ENCODE peak calls at places on chromosomes 6 and 20, in four cellular contexts. K is DND-41; O is CD8-positive, alpha-beta T cell; M is mucosa of descending colon. I is an unnamed sample.

GRCh38 chr20:64210661-64211369 is 44.7 kb upstream of the PCMTD2 start:
- DNase-seq in M (no peak), K (no peak), O (no peak), I (no peak)

GRCh38 chr6:165920896-165921671 is 246.6 kb downstream of the TBXT start:
- DNase-seq in K (no peak), M (no peak), O (no peak), I (no peak)

GRCh38 chr6:57224769-57225515 is 2.8 kb upstream of the RAB23 start:
- DNase-seq in O (no peak), M (no peak), K (no peak), I (no peak)

GRCh38 chr6:70274338-70274737 is 28.5 kb downstream of the COL9A1 start:
- DNase-seq in K (no peak), O (no peak), M (no peak), I (no peak)

GRCh38 chr6:155317186-155317585 is 2.9 kb upstream of the TFB1M start:
- DNase-seq in O (no peak), K (no peak), M (no peak), I (no peak)

GRCh38 chr6:47195251-47195650 is 114.5 kb downstream of the TNFRSF21 start:
- DNase-seq in K (no peak), O (no peak), M (peak), I (no peak)

GRCh38 chr6:167858086-167858591 is 31.4 kb downstream of the AFDN start:
- DNase-seq in K (no peak), O (no peak), M (no peak), I (no peak)

GRCh38 chr6:165231581-165232276 is 77.7 kb downstream of the C6orf118 start:
- DNase-seq in K (peak), M (no peak), O (no peak), I (peak)

GRCh38 chr6:142429195-142429594 is 127.4 kb downstream of the ADGRG6 start:
- DNase-seq in M (no peak), K (no peak), O (no peak), I (no peak)

GRCh38 chr6:19214231-19214630 is 622.9 kb upstream of the ID4 start:
- DNase-seq in K (no peak), O (no peak), M (no peak), I (no peak)

GRCh38 chr20:33568378-33569289 is 78.7 kb downstream of the CBFA2T2 start:
- DNase-seq in M (no peak), O (no peak), K (peak), I (no peak)

GRCh38 chr20:59120491-59120890 is 43.1 kb upstream of the ZNF831 start:
- DNase-seq in K (no peak), O (peak), M (no peak), I (no peak)

GRCh38 chr6:28224131-28225055 is 682 bp upstream of the ZSCAN9 start:
- DNase-seq in O (no peak), K (no peak), M (no peak), I (no peak)

GRCh38 chr6:139129284-139129683 is 5.6 kb upstream of the HECA start:
- DNase-seq in O (no peak), K (no peak), M (no peak), I (no peak)

GRCh38 chr20:59170406-59171349 is 7.1 kb downstream of the ZNF831 start:
- DNase-seq in K (no peak), M (peak), O (no peak), I (no peak)

GRCh38 chr6:20118877-20119276 is 93.4 kb downstream of the MBOAT1 start:
- DNase-seq in K (no peak), O (no peak), M (no peak), I (no peak)

GRCh38 chr6:22764521-22764920 is 195.2 kb downstream of the HDGFL1 start:
- DNase-seq in O (no peak), K (peak), M (no peak), I (peak)

GRCh38 chr6:33189625-33190024 is 2.6 kb downstream of the COL11A2 start:
- DNase-seq in K (no peak), O (no peak), M (no peak), I (no peak)

GRCh38 chr6:14682821-14683220 is 563.0 kb upstream of the JARID2 start:
- DNase-seq in O (no peak), M (no peak), K (no peak), I (no peak)

GRCh38 chr20:62715201-62715600 is 6.6 kb downstream of the NTSR1 start:
- DNase-seq in M (no peak), O (no peak), K (no peak), I (no peak)

GRCh38 chr6:128367437-128367836 is 153.0 kb downstream of the PTPRK start:
- DNase-seq in K (no peak), M (no peak), O (no peak), I (no peak)

GRCh38 chr20:38196016-38196415 is 30.9 kb upstream of the TGM2 start:
- DNase-seq in K (no peak), M (no peak), O (no peak), I (no peak)

GRCh38 chr6:95431637-95432228 is 145.6 kb upstream of the MANEA start:
- DNase-seq in O (peak), M (peak), K (peak), I (peak)
- H3K4me3 ChIP-seq in O (no peak), M (no peak), K (no peak), I (no peak)

DNA sequence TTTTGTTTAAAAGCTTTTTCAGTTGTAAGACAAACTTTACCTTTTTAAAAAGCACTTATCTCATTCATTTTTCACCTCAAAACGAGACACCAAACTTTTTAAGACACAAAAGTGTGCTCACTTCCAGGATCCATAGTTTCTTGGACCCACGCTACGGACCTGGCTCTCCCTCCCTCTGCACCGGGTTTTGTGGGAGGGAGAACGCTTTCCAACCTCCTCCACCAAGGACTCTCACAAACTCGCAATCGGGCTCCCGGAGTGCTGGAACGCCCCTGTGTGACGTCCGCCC is 436 bp downstream of the CAGE1 start:
- DNase-seq in O (no peak), K (no peak), M (no peak), I (no peak)
- H3K4me3 ChIP-seq in O (peak), K (peak), M (peak), I (peak)

GRCh38 chr6:152975204-152975915 is 7.5 kb downstream of the FBXO5 start:
- DNase-seq in M (peak), O (no peak), K (no peak), I (no peak)
- H3K4me3 ChIP-seq in M (no peak), O (no peak), K (no peak), I (no peak)

DNA sequence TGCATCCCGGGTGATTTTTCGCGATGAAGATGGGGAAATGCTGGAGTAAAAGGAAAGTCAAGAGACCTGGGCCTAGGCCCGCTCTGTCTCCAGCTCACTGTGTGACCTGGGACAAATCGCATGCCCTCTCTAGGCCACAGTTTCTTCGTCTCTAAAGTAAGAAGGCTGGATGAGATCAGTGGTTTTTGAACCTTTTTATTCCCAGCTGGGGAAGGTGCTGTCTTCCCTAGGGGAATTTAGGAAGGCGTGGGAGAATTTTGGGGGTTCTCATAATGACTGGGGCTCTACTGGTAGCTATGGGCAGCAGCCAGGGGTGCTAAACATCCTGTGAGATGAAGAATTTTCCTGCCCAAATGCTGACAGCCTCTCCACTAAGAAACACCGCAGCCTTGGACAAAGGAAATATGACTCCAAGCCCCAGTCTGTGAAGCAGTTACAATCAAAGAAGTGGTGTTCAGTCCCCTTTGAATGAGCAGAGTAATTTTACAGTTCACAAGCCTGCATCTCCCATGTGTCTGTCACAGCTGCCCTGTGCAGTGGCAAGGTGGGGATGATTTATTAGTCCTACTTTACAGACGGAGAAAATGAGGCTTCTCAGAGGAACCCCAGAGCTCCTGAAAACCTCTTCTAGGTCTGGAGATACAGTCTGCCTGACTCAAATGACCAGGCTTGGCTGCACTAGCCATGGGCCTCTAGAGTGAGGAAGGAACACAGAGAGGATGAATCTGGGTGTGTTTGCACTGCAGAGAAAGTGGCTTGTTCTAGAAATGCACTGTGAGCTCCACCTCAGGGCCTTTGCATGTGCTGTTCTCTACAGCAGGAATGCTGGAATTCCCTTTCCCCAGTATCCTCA is 57.2 kb downstream of the RAB44 start:
- DNase-seq in K (no peak), M (no peak), O (no peak), I (no peak)
- H3K4me3 ChIP-seq in K (no peak), M (no peak), O (no peak), I (no peak)

GRCh38 chr20:4082406-4083102 is 67.2 kb upstream of the RNF24 start:
- DNase-seq in O (peak), K (peak), M (peak), I (peak)
- H3K4me3 ChIP-seq in O (no peak), K (no peak), M (no peak), I (peak)

GRCh38 chr6:152980656-152981055 is 2.2 kb downstream of the FBXO5 start:
- DNase-seq in K (no peak), M (no peak), O (no peak), I (no peak)
- H3K4me3 ChIP-seq in K (peak), M (no peak), O (no peak), I (peak)

DNA sequence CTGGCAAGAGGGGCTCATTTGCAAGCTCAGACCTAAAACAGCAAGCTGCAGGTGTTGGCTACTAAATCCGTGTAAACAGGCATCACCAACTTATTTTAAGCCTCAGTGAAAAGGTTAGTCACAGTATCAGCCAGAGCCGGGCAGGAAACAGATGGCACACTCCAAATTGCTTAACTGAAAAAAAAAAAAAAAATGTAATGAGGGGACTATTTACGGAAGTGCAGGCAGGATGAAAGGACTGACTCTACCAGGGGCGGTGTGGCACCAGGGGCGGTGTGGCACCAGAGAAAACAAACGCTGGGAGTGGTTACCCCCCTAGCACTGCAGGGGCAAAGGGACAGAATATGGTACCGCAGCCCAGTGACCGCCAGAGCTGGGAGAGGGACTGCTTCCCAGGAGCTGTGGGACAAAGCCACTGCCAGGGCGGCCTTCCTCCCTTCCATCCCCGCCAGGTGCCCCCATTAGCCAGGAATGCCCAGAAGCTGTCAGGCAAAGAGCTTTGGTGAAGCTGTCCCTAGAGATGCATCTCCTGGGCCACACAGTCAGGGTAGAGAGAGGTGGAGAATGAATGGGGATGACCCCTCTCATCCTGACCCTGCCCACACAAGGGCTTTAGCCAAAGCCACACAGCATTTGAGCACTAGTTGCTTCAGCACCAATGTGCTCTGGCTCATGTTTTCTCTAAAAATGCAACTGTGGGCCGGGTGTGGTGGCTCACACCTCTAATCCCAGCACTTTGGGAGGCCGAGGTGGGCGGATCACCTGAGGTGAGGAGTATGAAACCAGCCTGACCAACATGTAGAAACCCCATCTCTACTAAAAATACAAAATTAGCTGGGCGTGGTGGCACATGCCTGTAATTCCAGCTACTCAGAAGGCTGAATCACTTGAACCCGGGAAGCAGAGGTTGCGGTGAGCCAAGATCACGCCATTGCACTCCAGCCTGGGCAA is 39.6 kb upstream of the GFOD1 start:
- DNase-seq in K (peak), M (peak), O (peak), I (peak)
- H3K4me3 ChIP-seq in K (no peak), M (no peak), O (no peak), I (peak)

GRCh38 chr6:95572098-95572497 is 5.2 kb upstream of the MANEA start:
- DNase-seq in O (no peak), M (no peak), K (no peak), I (no peak)

GRCh38 chr6:95576218-95576617 is 1.1 kb upstream of the MANEA start:
- DNase-seq in M (no peak), K (no peak), O (no peak), I (peak)

GRCh38 chr6:95577317-95578105 is at the start of gene MANEA:
- DNase-seq in K (peak), M (peak), O (peak), I (peak)

GRCh38 chr6:95576621-95577316 is 566 bp upstream of the MANEA start:
- DNase-seq in M (no peak), K (no peak), O (no peak), I (peak)

DNA sequence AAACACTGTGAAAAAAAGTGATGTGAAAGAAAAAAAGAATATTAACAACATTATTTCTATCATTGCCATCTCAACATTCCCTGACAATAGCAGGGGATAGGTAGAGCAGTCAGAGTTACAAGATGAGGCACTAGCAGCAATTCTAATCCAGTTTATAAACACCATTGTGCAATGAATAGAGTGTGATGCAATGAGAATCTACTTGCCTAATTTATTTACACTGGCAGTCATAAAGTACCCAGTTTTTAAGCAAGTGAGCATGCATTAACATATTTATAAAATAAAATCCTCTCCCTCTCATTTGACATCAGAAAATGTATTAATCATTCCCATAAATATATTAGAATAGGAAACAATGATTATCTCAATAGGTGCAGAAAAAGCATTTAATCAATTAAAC is 2.5 kb upstream of the MANEA start:
- DNase-seq in M (no peak), K (no peak), O (no peak), I (no peak)
- H3K4me3 ChIP-seq in M (no peak), K (peak), O (no peak), I (no peak)

DNA sequence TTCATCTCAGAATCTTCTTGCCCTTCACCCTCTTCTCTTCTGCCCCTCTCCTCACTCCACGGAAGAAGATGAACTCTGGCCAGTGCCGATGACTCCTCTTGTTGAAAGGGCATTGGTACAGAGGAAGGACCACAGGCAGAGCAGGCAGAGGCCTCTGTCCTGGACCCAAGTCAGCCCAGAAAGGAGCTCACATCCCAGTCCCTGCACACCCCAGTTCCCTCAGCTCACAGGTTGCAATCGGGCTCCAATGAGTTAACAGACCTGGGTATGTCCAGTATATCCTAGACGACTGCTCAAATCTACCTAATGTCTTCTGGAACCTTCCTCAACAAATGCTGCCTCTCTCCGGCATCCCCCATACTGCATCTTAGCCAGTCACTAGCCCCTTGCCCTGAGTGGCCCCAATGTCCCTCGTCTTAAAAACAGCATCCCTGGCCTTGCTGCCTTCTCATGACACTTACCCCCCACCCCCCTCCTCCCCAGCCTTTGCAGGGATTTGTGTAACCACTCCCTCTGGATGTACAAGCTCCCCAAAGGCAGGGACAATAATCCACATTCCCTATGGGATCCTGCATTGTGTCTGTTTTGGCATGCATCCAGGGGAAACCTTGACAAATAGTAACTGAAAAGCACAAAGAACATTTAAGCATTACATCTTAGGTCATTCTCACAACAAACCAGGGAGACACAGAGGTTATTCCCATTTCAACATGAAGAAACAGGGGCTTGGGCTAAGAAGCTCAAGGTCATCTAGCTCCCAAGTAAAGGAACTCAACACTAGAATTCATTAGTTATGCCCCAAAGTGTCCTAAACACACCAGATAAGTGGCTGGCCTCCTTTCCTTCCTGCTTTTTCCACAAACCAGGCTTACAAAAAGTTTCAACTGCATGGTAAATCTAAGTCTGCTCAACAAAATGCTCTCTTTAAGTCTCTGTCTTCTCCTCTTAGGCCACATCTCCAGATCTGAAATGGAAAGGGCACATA is 45.1 kb downstream of the TRERF1 start:
- DNase-seq in O (no peak), K (no peak), M (no peak), I (no peak)
- H3K4me3 ChIP-seq in O (no peak), K (no peak), M (no peak), I (no peak)

DNA sequence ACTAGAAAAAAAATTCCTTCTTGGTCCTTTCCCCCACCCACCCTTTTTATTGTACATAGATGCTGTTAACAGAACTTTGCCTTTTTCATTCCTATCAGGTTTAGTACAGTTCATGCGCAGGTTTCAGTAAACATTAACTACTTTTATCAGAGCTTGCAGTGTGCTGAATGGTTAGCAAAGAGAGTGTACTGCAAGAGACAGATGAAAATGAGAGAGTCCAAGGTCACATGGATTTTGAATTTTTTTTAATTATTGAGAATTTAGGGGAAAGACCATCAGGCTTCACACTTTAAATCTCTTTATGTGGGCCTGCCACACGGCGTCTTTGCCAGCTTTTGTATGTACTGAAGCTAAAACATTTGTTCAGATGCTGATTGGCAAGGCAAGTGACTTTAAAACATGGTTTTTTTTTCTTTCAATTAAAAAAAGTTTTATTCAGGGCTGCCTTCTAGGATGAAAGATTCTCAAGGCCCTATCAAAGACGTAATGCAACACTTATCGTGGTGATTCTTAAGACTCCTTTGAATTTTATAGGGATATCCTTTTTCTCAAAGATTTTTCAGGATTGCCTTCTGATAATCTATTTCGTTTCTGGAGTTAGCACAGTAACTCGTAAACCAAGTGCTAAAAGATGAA is 32.2 kb downstream of the RREB1 start:
- DNase-seq in K (no peak), M (no peak), O (no peak), I (no peak)
- H3K4me3 ChIP-seq in K (no peak), M (no peak), O (no peak), I (no peak)

I was measured in Jurkat, Clone E6-1.